ENCODE peak calls at places on chromosomes 16 and 17, in four cellular contexts. H, Z, J and L are unnamed samples.

GRCh38 chr17:19347323-19348080 is 15.0 kb downstream of the B9D1 start:
- DNase-seq in J (no peak), Z (peak), H (no peak), L (no peak)

GRCh38 chr16:552171-552570 is 8.0 kb upstream of the PRR35 start:
- DNase-seq in Z (no peak), J (no peak), H (no peak), L (no peak)

GRCh38 chr17:47948706-47949196 is 7.4 kb downstream of the PNPO start:
- DNase-seq in Z (no peak), J (no peak), H (peak), L (no peak)

GRCh38 chr16:12896562-12896961 is 4.8 kb upstream of the SHISA9 start:
- DNase-seq in H (peak), Z (peak), J (peak), L (no peak)

GRCh38 chr17:72192409-72193192 is 71.8 kb downstream of the SOX9 start:
- DNase-seq in J (no peak), H (no peak), Z (no peak), L (no peak)

GRCh38 chr16:21001262-21001661 is 100.7 kb downstream of the LYRM1 start:
- DNase-seq in H (peak), J (peak), Z (peak), L (peak)

GRCh38 chr16:88941051-88941932 is 35.7 kb downstream of the CBFA2T3 start:
- DNase-seq in H (no peak), Z (no peak), J (no peak), L (peak)

GRCh38 chr17:1754430-1755112 is 7.3 kb upstream of the SERPINF1 start:
- DNase-seq in J (no peak), H (no peak), Z (no peak), L (no peak)

GRCh38 chr17:60392845-60393702 is 1.1 kb upstream of the USP32 start:
- DNase-seq in Z (no peak), J (peak), H (peak), L (no peak)

GRCh38 chr16:20763461-20764232 is at the start of gene ACSM3:
- DNase-seq in J (peak), H (peak), Z (peak), L (peak)

GRCh38 chr16:84465154-84465553 is 39.3 kb downstream of the MEAK7 start:
- DNase-seq in Z (no peak), J (no peak), H (no peak), L (no peak)

GRCh38 chr17:69608808-69609494 is 194.5 kb downstream of the MAP2K6 start:
- DNase-seq in H (no peak), Z (no peak), J (no peak), L (no peak)

GRCh38 chr17:4897198-4897657 is 2.1 kb upstream of the C17orf107 start:
- DNase-seq in J (no peak), H (no peak), Z (no peak), L (no peak)

GRCh38 chr17:65656390-65657250 is 95.2 kb upstream of the AXIN2 start:
- DNase-seq in Z (no peak), J (no peak), H (peak), L (no peak)

GRCh38 chr17:10042589-10043244 is 137.6 kb upstream of the RCVRN start:
- DNase-seq in J (no peak), H (no peak), Z (no peak), L (no peak)

GRCh38 chr16:84574191-84574590 is 43.7 kb downstream of the COTL1 start:
- DNase-seq in J (no peak), H (no peak), Z (peak), L (no peak)

GRCh38 chr17:67289174-67289876 is 44.3 kb upstream of the HELZ start:
- DNase-seq in J (no peak), H (no peak), Z (no peak), L (no peak)

GRCh38 chr16:88321635-88322499 is 60.9 kb upstream of the ZNF469 start:
- DNase-seq in H (no peak), Z (no peak), J (no peak), L (no peak)

GRCh38 chr17:76929148-76929547 is 60.9 kb downstream of the MGAT5B start:
- DNase-seq in J (no peak), Z (no peak), H (no peak), L (no peak)

GRCh38 chr16:9007177-9007794 is 43.6 kb upstream of the USP7 start:
- DNase-seq in Z (no peak), H (no peak), J (peak), L (no peak)

GRCh38 chr17:64084940-64085649 is 44.8 kb downstream of the ERN1 start:
- DNase-seq in J (no peak), Z (no peak), H (no peak), L (no peak)

GRCh38 chr16:3020604-3021448 is 658 bp downstream of the TNFRSF12A start:
- DNase-seq in J (peak), H (peak), Z (peak), L (no peak)

GRCh38 chr16:22425036-22425801 is 50.8 kb upstream of the CDR2 start:
- DNase-seq in J (no peak), H (no peak), Z (no peak), L (no peak)

GRCh38 chr17:76682306-76682705 is 28.5 kb downstream of the MXRA7 start:
- DNase-seq in Z (no peak), H (no peak), J (peak), L (no peak)

GRCh38 chr17:60631119-60631518 is 31.1 kb downstream of the PPM1D start:
- DNase-seq in H (no peak), Z (no peak), J (no peak), L (no peak)

GRCh38 chr17:57236686-57237299 is 19.5 kb upstream of the MSI2 start:
- DNase-seq in H (no peak), Z (no peak), J (no peak), L (no peak)

GRCh38 chr16:71359431-71359830 is 908 bp downstream of the CALB2 start:
- DNase-seq in J (no peak), H (no peak), Z (no peak), L (no peak)

GRCh38 chr17:44323359-44324091 is 1.1 kb downstream of the SLC25A39 start:
- DNase-seq in H (no peak), Z (no peak), J (no peak), L (no peak)

GRCh38 chr17:76714336-76714735 is 3.6 kb upstream of the MXRA7 start:
- DNase-seq in J (no peak), H (no peak), Z (no peak), L (no peak)

GRCh38 chr17:27978689-27979175 is 63.7 kb upstream of the NLK start:
- DNase-seq in H (no peak), J (no peak), Z (no peak), L (no peak)

GRCh38 chr16:66254751-66255150 is 111.7 kb upstream of the CDH5 start:
- DNase-seq in Z (no peak), H (no peak), J (no peak), L (no peak)

DNA sequence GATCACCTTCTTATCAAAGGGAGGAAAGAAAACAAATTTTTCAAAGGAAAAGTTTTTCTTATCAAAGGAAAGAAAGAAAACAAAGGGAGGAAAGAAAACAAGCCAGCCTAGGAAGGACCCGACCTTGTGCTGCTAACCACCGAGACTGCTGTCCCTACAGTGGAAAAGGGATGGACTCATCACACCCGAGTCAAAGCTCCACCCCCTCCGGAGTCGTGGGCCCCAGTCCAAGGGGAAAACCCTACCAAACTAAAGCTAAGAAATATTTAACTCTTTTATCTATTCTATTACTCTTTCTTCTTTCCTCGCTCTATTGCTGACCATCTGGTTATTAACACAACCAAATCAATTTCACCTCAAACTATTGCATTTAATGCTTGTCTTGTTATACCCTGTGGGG is 6.1 kb upstream of the ENDOV start:
- DNase-seq in Z (no peak), J (no peak), H (no peak), L (no peak)
- TF ChIP-seq ELF4 in Z (no peak), J (no peak), H (no peak), L (no peak)

DNA sequence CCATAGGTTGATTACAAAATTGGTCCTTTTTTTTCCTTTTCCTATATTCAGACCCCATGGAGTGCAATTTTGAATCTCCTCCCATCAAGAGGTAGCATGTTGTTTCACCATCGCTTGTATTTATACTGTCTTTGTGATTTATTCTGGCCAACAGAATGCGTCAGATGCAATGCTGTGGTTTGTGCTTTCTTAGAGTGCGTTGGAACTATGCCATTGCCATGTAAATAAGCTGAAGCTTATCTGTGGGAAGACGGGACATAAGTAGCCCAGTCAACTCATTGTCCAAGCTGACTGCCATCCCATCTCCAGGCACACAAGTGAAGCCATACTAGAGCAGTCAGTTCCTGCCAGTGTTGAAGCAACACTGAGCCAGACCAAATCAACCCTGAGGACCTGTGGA is 1339.3 kb upstream of the GOT2 start:
- DNase-seq in Z (no peak), J (no peak), H (no peak), L (no peak)
- TF ChIP-seq ELF4 in Z (no peak), J (no peak), H (no peak), L (no peak)

DNA sequence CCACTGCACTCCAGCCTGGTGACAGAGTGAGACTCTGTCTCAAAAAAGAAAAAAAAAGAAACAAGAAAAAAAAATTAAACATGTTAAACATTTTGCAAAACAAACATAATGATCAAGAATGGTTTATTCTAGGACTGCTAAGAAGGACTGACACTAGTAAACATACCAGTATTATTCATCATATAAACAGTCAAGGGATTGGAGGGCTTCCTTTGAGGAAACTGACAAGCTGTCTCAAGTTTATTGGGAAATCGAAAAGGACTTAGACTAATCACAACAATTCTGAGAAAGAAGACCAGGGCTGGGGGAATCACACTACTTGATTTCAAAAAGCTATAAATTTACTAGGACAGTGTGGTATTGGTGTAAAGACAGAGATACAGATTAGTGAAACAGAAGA is 75.5 kb downstream of the MYH10 start:
- DNase-seq in Z (no peak), H (no peak), J (no peak), L (no peak)
- TF ChIP-seq ELF4 in Z (no peak), H (no peak), J (no peak), L (no peak)

GRCh38 chr16:81552743-81553079 is 108.1 kb downstream of the CMIP start:
- DNase-seq in H (no peak), J (no peak), Z (no peak), L (no peak)

GRCh38 chr16:81551821-81552304 is 107.3 kb downstream of the CMIP start:
- DNase-seq in J (peak), Z (no peak), H (no peak), L (no peak)

GRCh38 chr16:81553814-81554675 is 109.4 kb downstream of the CMIP start:
- DNase-seq in J (no peak), Z (no peak), H (no peak), L (no peak)

GRCh38 chr16:81554993-81555392 is 110.4 kb downstream of the CMIP start:
- DNase-seq in J (no peak), Z (no peak), H (no peak), L (no peak)

DNA sequence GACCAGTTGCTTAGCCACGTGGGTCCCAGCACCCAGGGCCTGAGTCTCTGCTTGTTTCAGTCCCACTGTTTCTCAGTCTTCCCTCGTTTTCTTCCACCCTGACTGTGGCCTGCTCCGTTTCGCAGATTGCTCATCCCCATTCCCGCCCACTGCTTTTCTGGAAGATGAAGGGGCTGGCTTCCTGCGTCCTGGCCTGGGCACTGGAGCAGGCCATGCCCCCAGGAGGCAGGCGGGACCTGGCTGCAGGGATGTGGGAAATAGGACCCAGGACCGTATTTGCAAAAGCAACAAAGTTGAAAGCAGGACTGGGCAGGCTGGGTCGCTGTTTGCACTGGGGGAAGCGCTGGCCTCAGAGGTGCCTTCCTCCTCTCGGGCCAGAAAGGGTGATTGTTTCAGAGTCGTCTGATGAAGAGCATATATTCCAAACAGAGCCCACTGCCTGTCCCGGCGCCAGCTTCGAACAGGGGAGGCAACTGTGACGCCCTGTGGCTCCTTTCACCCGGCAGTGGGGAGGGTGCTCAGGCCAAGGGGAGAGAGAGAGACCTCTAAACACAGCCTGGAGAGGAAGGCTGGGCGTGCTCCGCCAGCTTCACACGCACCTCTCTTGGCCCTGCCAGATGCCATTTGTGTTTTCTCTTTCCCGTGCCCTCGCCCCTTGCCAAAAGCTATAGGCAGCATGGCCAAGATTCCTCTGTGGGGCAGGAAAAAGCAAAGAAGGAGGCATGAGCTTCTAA is 108.6 kb downstream of the CMIP start:
- DNase-seq in Z (no peak), H (peak), J (no peak), L (no peak)
- TF ChIP-seq ELF4 in Z (no peak), H (no peak), J (no peak), L (no peak)

GRCh38 chr16:56690420-56691122 is 8.3 kb downstream of the MT1X start:
- DNase-seq in Z (no peak), J (no peak), H (no peak), L (no peak)

GRCh38 chr16:56688762-56689161 is 6.5 kb downstream of the MT1X start:
- DNase-seq in Z (no peak), H (no peak), J (no peak), L (no peak)

GRCh38 chr16:56695246-56695645 is 13.0 kb downstream of the MT1X start:
- DNase-seq in J (no peak), Z (no peak), H (no peak), L (no peak)

GRCh38 chr16:56689171-56689570 is 6.9 kb downstream of the MT1X start:
- DNase-seq in Z (no peak), J (no peak), H (no peak), L (no peak)

GRCh38 chr16:56691885-56692284 is 9.6 kb downstream of the MT1X start:
- DNase-seq in H (peak), J (no peak), Z (no peak), L (no peak)
- TF ChIP-seq ELF4 in H (no peak), J (no peak), Z (no peak), L (no peak)

GRCh38 chr17:49858796-49859195 is 10.9 kb upstream of the TAC4 start:
- DNase-seq in J (no peak), H (no peak), Z (no peak), L (no peak)

GRCh38 chr17:49859991-49860953 is 12.4 kb upstream of the TAC4 start:
- DNase-seq in J (no peak), H (peak), Z (peak), L (no peak)

GRCh38 chr17:49866882-49867413 is 19.1 kb upstream of the TAC4 start:
- DNase-seq in J (no peak), H (no peak), Z (no peak), L (no peak)

GRCh38 chr17:49862781-49863331 is 15.0 kb upstream of the TAC4 start:
- DNase-seq in H (peak), Z (no peak), J (no peak), L (no peak)

GRCh38 chr17:49861150-49861884 is 13.4 kb upstream of the TAC4 start:
- DNase-seq in Z (no peak), J (peak), H (peak), L (peak)
- TF ChIP-seq ELF4 in Z (no peak), J (no peak), H (no peak), L (no peak)

GRCh38 chr16:11384184-11384955 is 39.1 kb downstream of the RMI2 start:
- DNase-seq in H (no peak), J (no peak), Z (no peak), L (no peak)

GRCh38 chr16:11383481-11384183 is 38.4 kb downstream of the RMI2 start:
- DNase-seq in J (no peak), Z (no peak), H (no peak), L (no peak)

GRCh38 chr16:11380836-11381235 is 35.6 kb downstream of the RMI2 start:
- DNase-seq in H (no peak), J (no peak), Z (no peak), L (no peak)

GRCh38 chr16:11377156-11377555 is 31.9 kb downstream of the RMI2 start:
- DNase-seq in Z (no peak), H (no peak), J (no peak), L (no peak)

GRCh38 chr16:11379420-11379819 is 34.2 kb downstream of the RMI2 start:
- DNase-seq in H (no peak), Z (no peak), J (no peak), L (no peak)
- TF ChIP-seq ELF4 in H (no peak), Z (no peak), J (no peak), L (no peak)